ENCODE peak calls at places on chromosome 1, in four cellular contexts. P is NCI-H187, Z is germinal center, H is GM03348. A is an unnamed sample.

GRCh38 chr1:153515504-153516394 is 20.0 kb downstream of the S100A6 start:
- DNase-seq in P (peak; percentile 33), Z (no peak), H (no peak), A (no peak)

GRCh38 chr1:29341936-29342335 is 105.6 kb downstream of the PTPRU start:
- DNase-seq in P (no peak), Z (no peak), H (no peak), A (no peak)

GRCh38 chr1:246788895-246789338 is 64.7 kb downstream of the SCCPDH start:
- DNase-seq in P (no peak), Z (no peak), H (peak; percentile 41), A (no peak)

GRCh38 chr1:206573772-206574161 is 38.5 kb downstream of the EIF2D start:
- DNase-seq in P (no peak), Z (no peak), H (no peak), A (no peak)

GRCh38 chr1:150288822-150289221 is 4.8 kb upstream of the MRPS21 start:
- DNase-seq in P (no peak), Z (no peak), H (no peak), A (no peak)

GRCh38 chr1:14083706-14084105 is 383.7 kb downstream of the PRDM2 start:
- DNase-seq in P (no peak), Z (no peak), H (no peak), A (no peak)

GRCh38 chr1:238558746-238559145 is 668.0 kb upstream of the ZP4 start:
- DNase-seq in P (no peak), Z (no peak), H (no peak), A (no peak)

GRCh38 chr1:11429226-11429625 is 49.7 kb upstream of the DISP3 start:
- DNase-seq in P (no peak), Z (no peak), H (no peak), A (no peak)

GRCh38 chr1:93716974-93717373 is 35.3 kb upstream of the BCAR3 start:
- DNase-seq in P (no peak), Z (no peak), H (no peak), A (peak; percentile 77)